ENCODE peak calls at places on chromosomes 1 and 21, in seven cellular contexts. U is ovary; B is CD4-positive, alpha-beta T cell; N is heart left ventricle; Z is stomach; Y is RWPE1; G is uterus. Q is an unnamed sample.

GRCh38 chr1:94329986-94330385 is 88.2 kb upstream of the ABCD3 start:
- DNase-seq in U (no peak), B (no peak), N (peak), Z (no peak), Y (no peak), G (no peak), Q (no peak)

GRCh38 chr1:198295186-198295585 is 138.4 kb downstream of the NEK7 start:
- DNase-seq in U (no peak), B (no peak), N (no peak), Z (no peak), Y (no peak), G (no peak), Q (no peak)

GRCh38 chr1:192809286-192810252 is 730 bp downstream of the RGS2 start:
- DNase-seq in U (peak), B (peak), N (no peak), Z (peak), Y (peak), G (no peak), Q (peak)

GRCh38 chr1:177306981-177307380 is 136.2 kb downstream of the BRINP2 start:
- DNase-seq in U (no peak), B (no peak), N (no peak), Z (no peak), Y (no peak), G (no peak), Q (no peak)

GRCh38 chr1:205578780-205579571 is 52.8 kb downstream of the ELK4 start:
- DNase-seq in U (no peak), B (peak), N (peak), Z (no peak), Y (no peak), G (no peak), Q (no peak)

GRCh38 chr1:62271137-62271536 is 48.1 kb downstream of the KANK4 start:
- DNase-seq in U (no peak), B (no peak), N (no peak), Z (no peak), Y (no peak), G (no peak), Q (no peak)

GRCh38 chr21:28421716-28422480 is 570.8 kb downstream of the LTN1 start:
- DNase-seq in U (no peak), B (no peak), N (no peak), Z (no peak), Y (peak), G (no peak), Q (no peak)

GRCh38 chr1:61282387-61282786 is 200.0 kb downstream of the NFIA start:
- DNase-seq in U (no peak), B (no peak), N (no peak), Z (no peak), Y (no peak), G (no peak), Q (no peak)

GRCh38 chr1:39405358-39405757 is 86.1 kb upstream of the BMP8A start:
- DNase-seq in U (no peak), B (no peak), N (peak), Z (no peak), Y (no peak), G (no peak), Q (no peak)

GRCh38 chr1:39639333-39640130 is at the start of gene HEYL:
- DNase-seq in U (peak), B (peak), N (peak), Z (peak), Y (peak), G (peak), Q (peak)

GRCh38 chr1:168408531-168409242 is 128.0 kb downstream of the TBX19 start:
- DNase-seq in U (no peak), B (peak), N (no peak), Z (no peak), Y (peak), G (no peak), Q (no peak)

GRCh38 chr1:230031131-230031530 is 35.9 kb upstream of the GALNT2 start:
- DNase-seq in U (no peak), B (no peak), N (no peak), Z (no peak), Y (peak), G (no peak), Q (no peak)

GRCh38 chr1:67713071-67713806 is 28.2 kb downstream of the GADD45A start:
- DNase-seq in U (no peak), B (no peak), N (no peak), Z (peak), Y (peak), G (no peak), Q (no peak)

GRCh38 chr1:66090863-66091457 is 298.3 kb downstream of the PDE4B start:
- DNase-seq in U (no peak), B (no peak), N (no peak), Z (no peak), Y (no peak), G (no peak), Q (no peak)

GRCh38 chr1:37476460-37477197 is 2.2 kb downstream of the ZC3H12A start:
- DNase-seq in U (peak), B (no peak), N (peak), Z (peak), Y (peak), G (peak), Q (peak)

GRCh38 chr21:35273331-35273730 is 224.2 kb upstream of the RUNX1 start:
- DNase-seq in U (no peak), B (no peak), N (no peak), Z (peak), Y (no peak), G (no peak), Q (no peak)

GRCh38 chr1:95117207-95118018 is at the start of gene TLCD4:
- DNase-seq in U (peak), B (peak), N (peak), Z (peak), Y (peak), G (peak), Q (peak)

GRCh38 chr1:26832249-26832960 is 5.9 kb downstream of the ZDHHC18 start:
- DNase-seq in U (no peak), B (no peak), N (no peak), Z (no peak), Y (no peak), G (no peak), Q (no peak)

GRCh38 chr1:151942882-151943281 is 33.6 kb upstream of the THEM4 start:
- DNase-seq in U (no peak), B (no peak), N (no peak), Z (no peak), Y (no peak), G (no peak), Q (no peak)

GRCh38 chr1:116420417-116421200 is 47.6 kb downstream of the ATP1A1 start:
- DNase-seq in U (no peak), B (no peak), N (no peak), Z (no peak), Y (no peak), G (no peak), Q (peak)

GRCh38 chr1:14282583-14283186 is 315.8 kb upstream of the KAZN start:
- DNase-seq in U (no peak), B (no peak), N (no peak), Z (no peak), Y (no peak), G (no peak), Q (no peak)

GRCh38 chr1:11132571-11133293 is 33.1 kb upstream of the EXOSC10 start:
- DNase-seq in U (no peak), B (no peak), N (no peak), Z (no peak), Y (no peak), G (no peak), Q (no peak)

GRCh38 chr1:29259802-29260441 is 23.6 kb downstream of the PTPRU start:
- DNase-seq in U (peak), B (peak), N (peak), Z (peak), Y (peak), G (peak), Q (no peak)

GRCh38 chr1:231187556-231187955 is 25.7 kb downstream of the TRIM67 start:
- DNase-seq in U (no peak), B (no peak), N (no peak), Z (no peak), Y (no peak), G (no peak), Q (no peak)

GRCh38 chr1:60281360-60281932 is 207.9 kb upstream of the C1orf87 start:
- DNase-seq in U (peak), B (no peak), N (peak), Z (peak), Y (peak), G (peak), Q (peak)

GRCh38 chr1:224108991-224109390 is 4.9 kb upstream of the FBXO28 start:
- DNase-seq in U (no peak), B (no peak), N (no peak), Z (no peak), Y (no peak), G (no peak), Q (no peak)

GRCh38 chr1:154759196-154759595 is 110.9 kb downstream of the KCNN3 start:
- DNase-seq in U (no peak), B (no peak), N (peak), Z (peak), Y (no peak), G (peak), Q (no peak)

GRCh38 chr1:219537182-219537581 is 75.7 kb downstream of the ZC3H11B start:
- DNase-seq in U (no peak), B (no peak), N (no peak), Z (no peak), Y (no peak), G (no peak), Q (no peak)

GRCh38 chr1:179141592-179142244 is 59.8 kb downstream of the TOR3A start:
- DNase-seq in U (no peak), B (no peak), N (no peak), Z (no peak), Y (peak), G (no peak), Q (no peak)

GRCh38 chr1:15304708-15305326 is 57.8 kb downstream of the FHAD1 start:
- DNase-seq in U (peak), B (peak), N (peak), Z (peak), Y (peak), G (peak), Q (peak)

GRCh38 chr1:112817555-112818373 is 102.6 kb upstream of the PPM1J start:
- DNase-seq in U (no peak), B (no peak), N (no peak), Z (no peak), Y (no peak), G (no peak), Q (no peak)

GRCh38 chr1:21966247-21967000 is 10.4 kb upstream of the CELA3B start:
- DNase-seq in U (no peak), B (no peak), N (no peak), Z (no peak), Y (peak), G (no peak), Q (no peak)
- H3K27ac ChIP-seq in U (no peak), B (no peak), N (no peak), Z (no peak), Y (no peak), G (no peak), Q (no peak)

GRCh38 chr1:196557797-196558196 is 50.4 kb downstream of the KCNT2 start:
- DNase-seq in U (no peak), B (no peak), N (no peak), Z (no peak), Y (no peak), G (no peak), Q (no peak)

GRCh38 chr1:196559314-196559713 is 48.9 kb downstream of the KCNT2 start:
- DNase-seq in U (no peak), B (no peak), N (no peak), Z (no peak), Y (no peak), G (no peak), Q (no peak)

GRCh38 chr1:196563768-196564167 is 44.5 kb downstream of the KCNT2 start:
- DNase-seq in U (no peak), B (no peak), N (no peak), Z (no peak), Y (no peak), G (no peak), Q (no peak)

GRCh38 chr1:196558424-196558823 is 49.8 kb downstream of the KCNT2 start:
- DNase-seq in U (peak), B (no peak), N (no peak), Z (no peak), Y (peak), G (no peak), Q (no peak)
- H3K27ac ChIP-seq in U (no peak), B (no peak), N (no peak), Z (no peak), Y (no peak), G (no peak), Q (no peak)

GRCh38 chr1:58849556-58849955 is 65.7 kb upstream of the JUN start:
- DNase-seq in U (no peak), B (no peak), N (no peak), Z (no peak), Y (no peak), G (no peak), Q (no peak)
- H3K27ac ChIP-seq in U (no peak), B (no peak), N (peak), Z (no peak), Y (peak), G (peak), Q (peak)

DNA sequence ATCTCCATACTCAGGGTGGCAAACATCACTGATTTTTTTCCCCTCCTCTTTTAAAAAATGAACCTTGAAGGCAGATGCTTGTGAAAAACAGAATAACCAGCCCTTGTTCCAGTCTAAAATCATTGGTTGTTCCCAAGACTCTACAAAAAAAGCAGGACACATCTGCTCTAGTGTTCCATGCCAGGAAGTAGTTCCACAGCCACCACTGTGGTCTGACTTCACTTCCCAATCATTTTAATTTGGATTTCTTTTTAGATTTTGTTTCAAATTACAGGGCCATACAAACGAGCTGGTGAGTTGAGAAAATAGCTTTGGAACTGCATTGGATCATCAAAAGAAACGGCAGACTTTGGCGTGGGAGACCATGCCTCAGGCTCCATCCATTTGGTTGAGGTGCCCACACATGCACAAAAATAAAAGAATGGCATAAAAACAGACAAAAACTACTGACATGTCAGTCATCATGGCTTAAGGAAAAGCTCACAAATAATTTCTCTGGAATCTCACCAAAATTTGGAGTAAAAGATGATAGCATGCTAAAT is 210.0 kb downstream of the GABPA start:
- DNase-seq in U (no peak), B (no peak), N (no peak), Z (no peak), Y (no peak), G (no peak), Q (no peak)
- H3K27ac ChIP-seq in U (no peak), B (no peak), N (peak), Z (no peak), Y (no peak), G (no peak), Q (no peak)

Q was measured in lung.